ENCODE peak calls at places on chromosomes 7 and 10, in five cellular contexts. X is retinal pigment epithelial cell, P is AG04450, W is lower lobe of right lung, S is IMR-90. Y is an unnamed sample.

GRCh38 chr10:86647773-86648705 is 6.3 kb upstream of the OPN4 start:
- DNase-seq in W (no peak), S (no peak), P (no peak), X (no peak), Y (no peak)

GRCh38 chr7:151491859-151492258 is 27.8 kb downstream of the RHEB start:
- DNase-seq in X (peak; percentile 44), P (peak; percentile 54), S (peak; percentile 90), W (no peak), Y (peak; percentile 95)

GRCh38 chr7:101804087-101804631 is 13.3 kb upstream of the CUX1 start:
- DNase-seq in P (no peak), S (no peak), W (no peak), X (no peak), Y (no peak)

GRCh38 chr7:155808551-155809331 is 3.5 kb downstream of the SHH start:
- DNase-seq in S (no peak), X (no peak), P (no peak), W (peak; percentile 53), Y (no peak)

GRCh38 chr7:116511552-116512523 is 12.3 kb downstream of the CAV2 start:
- DNase-seq in P (no peak), W (no peak), X (no peak), S (peak; percentile 69), Y (peak; percentile 48)

GRCh38 chr7:590731-591551 is 71.3 kb upstream of the PDGFA start:
- DNase-seq in X (no peak), W (peak; percentile 44), P (no peak), S (no peak), Y (no peak)

GRCh38 chr10:36888925-36889573 is 236.3 kb upstream of the ANKRD30A start:
- DNase-seq in P (no peak), W (no peak), X (no peak), S (peak; percentile 3), Y (peak; percentile 36)

GRCh38 chr7:22660732-22661131 is 66.3 kb upstream of the IL6 start:
- DNase-seq in X (no peak), S (no peak), P (no peak), W (no peak), Y (no peak)

GRCh38 chr7:143892527-143893300 is 9.3 kb downstream of the TCAF1 start:
- DNase-seq in S (peak; percentile 18), W (no peak), P (no peak), X (no peak), Y (peak; percentile 72)

GRCh38 chr10:63409465-63410027 is 56.2 kb downstream of the JMJD1C start:
- DNase-seq in P (no peak), S (peak; percentile 74), W (no peak), X (peak; percentile 34), Y (peak; percentile 64)

GRCh38 chr10:3020881-3021280 is 46.5 kb upstream of the PFKP start:
- DNase-seq in S (no peak), X (no peak), P (no peak), W (no peak), Y (no peak)

GRCh38 chr7:12670071-12670729 is 17.2 kb upstream of the ARL4A start:
- DNase-seq in S (peak; percentile 87), X (peak; percentile 43), P (peak; percentile 89), W (no peak), Y (peak; percentile 90)

GRCh38 chr7:149753370-149754233 is 19.8 kb downstream of the ZNF467 start:
- DNase-seq in X (no peak), P (no peak), S (peak; percentile 25), W (peak; percentile 47), Y (peak; percentile 59)

GRCh38 chr10:21317902-21318301 is 207.6 kb downstream of the SKIDA1 start:
- DNase-seq in P (peak; percentile 85), X (no peak), W (no peak), S (peak; percentile 97), Y (peak; percentile 80)

GRCh38 chr10:91908358-91909177 is 718 bp downstream of the FGFBP3 start:
- DNase-seq in W (peak; percentile 83), X (no peak), S (peak; percentile 67), P (no peak), Y (peak; percentile 53)

GRCh38 chr10:16592327-16592854 is 70.7 kb upstream of the C1QL3 start:
- DNase-seq in W (no peak), X (no peak), S (no peak), P (no peak), Y (no peak)

GRCh38 chr10:77387247-77387646 is 250.4 kb downstream of the KCNMA1 start:
- DNase-seq in S (no peak), W (no peak), X (no peak), P (no peak), Y (no peak)

GRCh38 chr10:102729090-102730026 is 14.4 kb upstream of the WBP1L start:
- DNase-seq in X (no peak), S (peak; percentile 73), W (peak; percentile 88), P (no peak), Y (peak; percentile 87)

GRCh38 chr7:157538735-157539134 is 201.9 kb downstream of the DNAJB6 start:
- DNase-seq in W (peak; percentile 2), X (no peak), P (no peak), S (no peak), Y (no peak)

GRCh38 chr7:157540020-157540419 is 203.2 kb downstream of the DNAJB6 start:
- DNase-seq in P (no peak), X (no peak), W (peak; percentile 14), S (no peak), Y (no peak)

GRCh38 chr7:157540606-157541294 is 203.9 kb downstream of the DNAJB6 start:
- DNase-seq in X (no peak), W (peak; percentile 40), S (no peak), P (no peak), Y (no peak)

GRCh38 chr7:157538321-157538720 is 201.5 kb downstream of the DNAJB6 start:
- DNase-seq in W (peak; percentile 10), X (no peak), P (no peak), S (no peak), Y (no peak)

DNA sequence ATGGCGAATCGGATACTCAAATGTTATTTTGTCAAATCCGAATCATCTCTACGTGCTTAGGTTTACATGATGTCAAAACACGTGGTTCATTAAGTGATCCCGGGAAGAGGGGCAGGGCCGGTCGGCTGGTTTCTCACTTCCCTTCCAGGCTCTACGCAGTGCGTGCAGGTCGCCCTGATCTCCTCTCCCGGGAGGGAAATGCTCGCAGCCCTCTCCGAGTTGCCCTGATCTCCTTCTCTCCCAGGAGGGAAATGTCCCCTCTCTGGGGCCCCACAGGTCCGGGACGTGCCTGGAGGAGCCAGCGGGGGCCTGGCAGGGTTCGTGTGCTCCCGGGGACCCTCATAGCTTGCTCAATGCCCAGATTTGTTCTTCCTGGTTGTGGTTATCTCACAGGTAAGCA is 202.7 kb downstream of the DNAJB6 start:
- DNase-seq in S (no peak), X (no peak), P (no peak), W (peak; percentile 17), Y (no peak)
- H3K4me3 ChIP-seq in S (no peak overlapping the region), X (no peak overlapping the region), P (no peak overlapping the region), W (no peak overlapping the region), Y (no peak overlapping the region)

GRCh38 chr10:1244493-1244892 is 188.3 kb downstream of the WDR37 start:
- DNase-seq in S (no peak), X (no peak), W (no peak), P (no peak), Y (no peak)

GRCh38 chr10:1241322-1241890 is 185.2 kb downstream of the WDR37 start:
- DNase-seq in W (no peak), S (no peak), X (no peak), P (no peak), Y (no peak)

GRCh38 chr10:1241973-1242935 is 186.1 kb downstream of the WDR37 start:
- DNase-seq in P (no peak), X (no peak), S (no peak), W (no peak), Y (no peak)

GRCh38 chr10:1242975-1243374 is 186.8 kb downstream of the WDR37 start:
- DNase-seq in S (no peak), X (no peak), W (no peak), P (no peak), Y (no peak)

DNA sequence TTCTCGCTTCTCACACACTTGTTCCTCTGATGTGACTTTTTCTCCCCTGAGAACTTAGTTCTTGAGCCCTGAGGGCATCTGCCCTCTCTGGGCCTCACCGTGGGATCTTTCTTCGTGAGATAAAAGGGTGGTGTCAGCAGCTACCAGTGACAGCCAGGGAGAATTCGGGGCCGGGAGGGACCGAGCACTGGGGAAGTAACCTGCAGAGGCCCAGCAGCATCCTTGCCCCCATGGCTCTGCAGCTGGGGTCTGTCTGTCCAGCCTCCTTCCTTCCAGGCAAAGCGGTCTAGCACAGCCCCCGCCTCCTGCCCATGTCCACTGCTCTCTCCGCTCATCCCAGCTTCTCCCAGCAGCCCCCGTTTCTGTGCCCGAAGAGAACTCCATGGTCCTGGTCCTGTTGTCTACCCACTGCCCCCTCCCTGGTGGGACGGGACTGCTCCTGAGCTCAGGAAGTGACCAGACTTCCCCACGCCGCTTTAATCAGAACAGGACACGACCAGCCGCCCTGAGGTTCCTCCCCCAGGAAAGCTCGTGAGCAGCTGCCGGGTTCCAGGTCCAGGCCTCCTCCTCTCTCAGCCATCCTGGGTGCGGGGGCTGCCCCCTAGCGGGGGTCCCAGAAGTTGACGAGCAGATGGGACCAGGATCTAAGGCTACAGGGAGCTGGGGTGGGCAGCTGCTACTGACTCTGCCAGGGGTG is 187.4 kb downstream of the WDR37 start:
- DNase-seq in W (no peak), X (no peak), P (no peak), S (no peak), Y (no peak)
- TF ChIP-seq CTCF in W (no peak), X (no peak), P (no peak), S (no peak), Y (no peak)

GRCh38 chr7:31052504-31052840 is 364 bp downstream of the ADCYAP1R1 start:
- DNase-seq in X (no peak), P (no peak), S (no peak), W (no peak), Y (no peak)

GRCh38 chr7:31051598-31052503 is at the start of gene ADCYAP1R1:
- DNase-seq in W (no peak), S (no peak), X (no peak), P (no peak), Y (no peak)

GRCh38 chr7:31053986-31054385 is 1.9 kb downstream of the ADCYAP1R1 start:
- DNase-seq in W (no peak), P (no peak), X (no peak), S (no peak), Y (no peak)

GRCh38 chr7:31054608-31055273 is 2.6 kb downstream of the ADCYAP1R1 start:
- DNase-seq in S (no peak), P (no peak), W (no peak), X (no peak), Y (no peak)

DNA sequence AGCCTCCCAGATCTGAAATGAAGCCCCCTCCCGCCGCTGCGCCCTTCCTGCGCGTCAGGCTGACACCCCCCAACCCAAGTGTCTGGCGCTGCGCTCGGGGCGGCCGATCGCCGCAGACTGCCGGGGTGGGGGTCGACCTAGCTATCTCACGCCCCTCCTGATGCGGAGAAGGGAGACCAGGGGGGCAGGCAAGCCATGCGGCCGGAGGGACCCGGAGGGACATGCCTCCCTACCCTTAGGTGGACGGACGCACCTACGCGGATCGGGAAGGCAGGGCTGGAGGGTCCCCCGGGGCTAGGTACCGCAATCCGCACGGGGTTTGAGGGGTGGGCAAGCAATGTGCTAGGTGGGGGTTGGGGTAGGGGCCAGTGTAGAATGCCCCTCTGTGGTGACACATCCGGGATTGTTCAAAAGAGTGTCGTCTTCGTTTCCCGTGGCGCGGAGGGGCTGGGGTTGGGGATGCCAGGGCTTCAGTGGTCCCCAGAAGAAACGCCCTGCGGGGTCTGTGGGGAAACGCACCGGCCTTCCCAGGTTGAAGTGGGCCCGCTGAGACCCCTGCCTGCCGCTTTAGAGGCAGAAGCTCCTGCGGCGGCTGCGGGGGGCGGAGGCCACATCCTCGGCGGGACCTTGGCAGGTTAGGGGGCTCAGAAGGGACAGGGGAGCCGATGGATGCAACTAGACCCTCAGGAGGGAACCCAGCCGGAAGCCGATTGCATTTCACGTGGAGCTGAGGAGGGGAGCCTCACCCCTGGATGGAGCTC is 913 bp downstream of the ADCYAP1R1 start:
- DNase-seq in W (no peak), S (no peak), X (no peak), P (no peak), Y (no peak)
- H3K4me3 ChIP-seq in W (peak overlapping the region; percentile 34), S (no peak overlapping the region), X (no peak overlapping the region), P (no peak overlapping the region), Y (no peak overlapping the region)

GRCh38 chr7:130096243-130096827 is 26.0 kb downstream of the KLHDC10 start:
- DNase-seq in X (no peak), P (no peak), S (no peak), W (no peak), Y (peak; percentile 46)
- TF ChIP-seq CTCF in X (peak; percentile 55), P (peak; percentile 44), S (peak; percentile 38), W (no peak), Y (peak; percentile 52)

Y was measured in choroid plexus epithelial cell.